ENCODE peak calls at places on chromosomes 16 and 17, in four cellular contexts. Y, A, W and H are unnamed samples.

GRCh38 chr17:79927136-79927661 is 88.0 kb upstream of the CBX4 start:
- DNase-seq in Y (no peak), A (no peak), W (no peak), H (no peak)

GRCh38 chr17:45801386-45801785 is 17.3 kb downstream of the CRHR1 start:
- DNase-seq in Y (no peak), A (no peak), W (no peak), H (no peak)

GRCh38 chr16:30764086-30764485 is 2.0 kb downstream of the RNF40 start:
- DNase-seq in Y (no peak), A (no peak), W (no peak), H (no peak)

GRCh38 chr17:31321481-31321880 is at the start of gene EVI2A:
- DNase-seq in Y (no peak), A (peak; percentile 88), W (no peak), H (peak; percentile 57)

GRCh38 chr16:52318259-52319008 is 228.5 kb downstream of the TOX3 start:
- DNase-seq in Y (no peak), A (no peak), W (no peak), H (no peak)

GRCh38 chr17:51572115-51572514 is 311.8 kb downstream of the UTP18 start:
- DNase-seq in Y (no peak), A (no peak), W (no peak), H (no peak)

GRCh38 chr17:77959216-77959925 is 868 bp downstream of the TNRC6C start:
- DNase-seq in Y (no peak), A (peak; percentile 19), W (no peak), H (no peak)

GRCh38 chr17:58204796-58205195 is 12.3 kb downstream of the EPX start:
- DNase-seq in Y (no peak), A (no peak), W (no peak), H (no peak)

GRCh38 chr16:17304814-17305169 is 166.0 kb downstream of the XYLT1 start:
- DNase-seq in Y (no peak), A (peak; percentile 5), W (no peak), H (no peak)

GRCh38 chr16:68083861-68084503 is 1.2 kb upstream of the NFATC3 start:
- DNase-seq in Y (no peak), A (peak; percentile 37), W (no peak), H (no peak)

GRCh38 chr16:17177242-17177967 is 293.4 kb downstream of the XYLT1 start:
- DNase-seq in Y (no peak), A (peak; percentile 68), W (peak; percentile 36), H (no peak)

GRCh38 chr16:85819711-85820110 is 20.2 kb downstream of the COX4I1 start:
- DNase-seq in Y (no peak), A (no peak), W (no peak), H (no peak)

GRCh38 chr17:73991260-73991659 is 212.2 kb upstream of the RPL38 start:
- DNase-seq in Y (no peak), A (no peak), W (no peak), H (no peak)

GRCh38 chr17:82536220-82537201 is 17.0 kb downstream of the FOXK2 start:
- DNase-seq in Y (no peak), A (peak; percentile 86), W (no peak), H (peak; percentile 97)

GRCh38 chr16:4285167-4285566 is 12.3 kb upstream of the TFAP4 start:
- DNase-seq in Y (peak; percentile 4), A (no peak), W (no peak), H (no peak)

GRCh38 chr16:14320406-14320805 is 249.3 kb downstream of the MRTFB start:
- DNase-seq in Y (no peak), A (no peak), W (no peak), H (no peak)

GRCh38 chr16:53945996-53946395 is 242.0 kb downstream of the FTO start:
- DNase-seq in Y (peak; percentile 43), A (peak; percentile 64), W (no peak), H (peak; percentile 58)

GRCh38 chr17:21200590-21201301 is 13.2 kb downstream of the TMEM11 start:
- DNase-seq in Y (no peak), A (no peak), W (no peak), H (no peak)

GRCh38 chr17:16585796-16586195 is 16.8 kb upstream of the ZNF287 start:
- DNase-seq in Y (no peak), A (no peak), W (no peak), H (no peak)

GRCh38 chr17:80453126-80453979 is 23.1 kb downstream of the NPTX1 start:
- DNase-seq in Y (no peak), A (no peak), W (no peak), H (no peak)

GRCh38 chr17:64502809-64503208 is 3.3 kb downstream of the DDX5 start:
- DNase-seq in Y (no peak), A (peak; percentile 68), W (no peak), H (no peak)

GRCh38 chr16:47504599-47504998 is 43.5 kb downstream of the PHKB start:
- DNase-seq in Y (no peak), A (peak; percentile 23), W (no peak), H (no peak)

GRCh38 chr16:88131256-88131655 is 180.0 kb downstream of the BANP start:
- DNase-seq in Y (no peak), A (no peak), W (no peak), H (no peak)

GRCh38 chr16:87836346-87836843 is 32.9 kb downstream of the SLC7A5 start:
- DNase-seq in Y (no peak), A (no peak), W (no peak), H (no peak)

GRCh38 chr16:52389045-52389444 is 157.9 kb downstream of the TOX3 start:
- DNase-seq in Y (no peak), A (no peak), W (no peak), H (no peak)

GRCh38 chr16:69804283-69804682 is 42.2 kb downstream of the WWP2 start:
- DNase-seq in Y (no peak), A (no peak), W (no peak), H (no peak)

GRCh38 chr16:71461686-71462648 is at the start of gene ZNF23:
- DNase-seq in Y (peak; percentile 95), A (peak; percentile 74), W (no peak), H (peak; percentile 76)

GRCh38 chr16:10297341-10298006 is 88.4 kb upstream of the ATF7IP2 start:
- DNase-seq in Y (no peak), A (no peak), W (no peak), H (no peak)

GRCh38 chr17:64992325-64992802 is 64.2 kb downstream of the GNA13 start:
- DNase-seq in Y (no peak), A (peak; percentile 52), W (peak; percentile 94), H (no peak)

GRCh38 chr17:40038882-40039513 is 15.2 kb downstream of the MED24 start:
- DNase-seq in Y (peak; percentile 53), A (peak; percentile 87), W (no peak), H (peak; percentile 84)

GRCh38 chr16:11435576-11435975 is 90.3 kb downstream of the RMI2 start:
- DNase-seq in Y (no peak), A (no peak), W (no peak), H (no peak)

GRCh38 chr17:1374426-1375177 is 25.4 kb downstream of the YWHAE start:
- DNase-seq in Y (no peak), A (no peak), W (no peak), H (no peak)

GRCh38 chr17:7982666-7983065 is 19.7 kb upstream of the GUCY2D start:
- DNase-seq in Y (no peak), A (peak; percentile 14), W (no peak), H (peak; percentile 33)

GRCh38 chr17:7982171-7982570 is 20.2 kb upstream of the GUCY2D start:
- DNase-seq in Y (no peak), A (peak; percentile 78), W (no peak), H (no peak)

GRCh38 chr17:7977039-7977438 is 25.4 kb upstream of the GUCY2D start:
- DNase-seq in Y (no peak), A (no peak), W (no peak), H (no peak)

GRCh38 chr17:7974638-7975131 is 27.7 kb upstream of the GUCY2D start:
- DNase-seq in Y (no peak), A (no peak), W (no peak), H (no peak)

GRCh38 chr17:7977805-7978204 is 24.6 kb upstream of the GUCY2D start:
- DNase-seq in Y (no peak), A (no peak), W (no peak), H (no peak)
- H3K9ac ChIP-seq in Y (no peak overlapping the region), A (no peak overlapping the region), W (no peak overlapping the region), H (no peak overlapping the region)

GRCh38 chr17:14784997-14785696 is 480.0 kb downstream of the PMP22 start:
- DNase-seq in Y (no peak), A (no peak), W (no peak), H (no peak)
- H2AFZ ChIP-seq in Y (no peak overlapping the region), A (peak overlapping the region; percentile 62), W (no peak overlapping the region), H (no peak overlapping the region)

GRCh38 chr16:12901204-12901596 is 198 bp upstream of the SHISA9 start:
- DNase-seq in Y (no peak), A (no peak), W (no peak), H (no peak)

GRCh38 chr16:12903325-12904040 is 2.1 kb downstream of the SHISA9 start:
- DNase-seq in Y (no peak), A (no peak), W (no peak), H (no peak)

GRCh38 chr16:12900599-12901203 is 697 bp upstream of the SHISA9 start:
- DNase-seq in Y (no peak), A (no peak), W (no peak), H (no peak)

GRCh38 chr16:12902511-12903324 is 1.3 kb downstream of the SHISA9 start:
- DNase-seq in Y (no peak), A (no peak), W (no peak), H (no peak)

DNA sequence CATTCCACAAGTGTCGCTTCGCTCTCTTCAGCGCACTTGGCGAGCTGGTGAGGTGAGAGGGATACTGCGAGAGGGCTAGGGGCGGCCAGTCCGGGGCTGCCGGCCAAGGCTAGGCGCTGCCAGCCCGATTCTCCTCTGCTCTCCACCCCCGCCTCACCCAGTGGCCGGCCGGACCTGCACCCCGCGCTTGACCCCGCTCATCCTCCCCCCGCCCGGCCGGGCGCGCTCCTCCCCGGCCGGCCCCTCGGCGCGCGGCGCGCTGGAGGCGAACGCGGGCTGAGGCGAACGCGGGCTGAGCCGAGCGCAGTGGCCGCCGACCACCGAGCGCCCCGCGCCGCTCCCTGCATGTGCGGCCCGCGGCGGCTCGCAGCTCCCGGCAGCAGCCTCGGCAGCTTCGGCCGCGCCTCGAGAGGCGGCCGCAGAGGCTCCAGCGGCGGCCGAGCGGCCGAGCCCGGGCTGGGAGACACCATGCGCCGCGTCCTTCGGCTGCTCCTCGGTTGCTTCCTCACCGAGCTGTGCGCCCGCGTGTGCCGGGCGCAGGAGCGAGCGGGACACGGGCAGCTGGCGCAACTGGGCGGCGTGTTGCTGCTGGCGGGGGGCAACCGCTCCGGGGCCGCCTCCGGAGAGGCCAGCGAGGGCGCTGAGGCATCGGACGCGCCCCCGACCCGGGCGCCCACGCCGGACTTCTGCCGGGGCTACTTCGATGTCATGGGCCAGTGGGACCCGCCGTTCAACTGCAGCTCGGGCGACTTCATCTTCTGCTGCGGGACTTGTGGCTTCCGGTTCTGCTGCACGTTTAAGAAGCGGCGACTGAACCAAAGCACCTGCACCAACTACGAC is at the start of gene SHISA9:
- DNase-seq in Y (no peak), A (no peak), W (no peak), H (no peak)
- H3K9me1 ChIP-seq in Y (no peaks in the 10 kb centered on the region), A (no peaks in the 10 kb centered on the region), W (no peaks in the 10 kb centered on the region), H (no peaks in the 10 kb centered on the region)

GRCh38 chr16:81881228-81881627 is 102.1 kb downstream of the PLCG2 start:
- DNase-seq in Y (no peak), A (no peak), W (no peak), H (no peak)

GRCh38 chr16:81880816-81881215 is 101.7 kb downstream of the PLCG2 start:
- DNase-seq in Y (no peak), A (no peak), W (no peak), H (no peak)

GRCh38 chr16:81885976-81886586 is 107.0 kb downstream of the PLCG2 start:
- DNase-seq in Y (peak; percentile 86), A (peak; percentile 16), W (no peak), H (peak; percentile 40)

GRCh38 chr16:81882559-81882958 is 103.5 kb downstream of the PLCG2 start:
- DNase-seq in Y (no peak), A (no peak), W (no peak), H (no peak)

GRCh38 chr16:81883235-81883634 is 104.1 kb downstream of the PLCG2 start:
- DNase-seq in Y (no peak), A (no peak), W (no peak), H (no peak)
- H3K9ac ChIP-seq in Y (no peak overlapping the region), A (no peak overlapping the region), W (no peak overlapping the region), H (no peak overlapping the region)